ENCODE peak calls at places on chromosome 16, in four cellular contexts. V is right lobe of liver, I is OCI-LY7, S is right atrium auricular region. T is an unnamed sample.

GRCh38 chr16:58212824-58213655 is 15.1 kb upstream of the CSNK2A2 start:
- DNase-seq in I (no peak), S (no peak), V (no peak), T (no peak)

GRCh38 chr16:14310519-14310991 is 239.4 kb downstream of the MRTFB start:
- DNase-seq in S (no peak), V (no peak), I (peak; percentile 84), T (no peak)

GRCh38 chr16:50185005-50185505 is 31.9 kb downstream of the TENT4B start:
- DNase-seq in S (no peak), I (no peak), V (no peak), T (no peak)

GRCh38 chr16:85986931-85987749 is 88.2 kb downstream of the IRF8 start:
- DNase-seq in S (no peak), V (peak; percentile 42), I (peak; percentile 71), T (peak; percentile 36)

GRCh38 chr16:20650400-20651159 is 46.9 kb downstream of the ACSM1 start:
- DNase-seq in I (no peak), S (no peak), V (no peak), T (no peak)

GRCh38 chr16:29784901-29785500 is 5.5 kb upstream of the KIF22 start:
- DNase-seq in V (peak; percentile 78), I (peak; percentile 14), S (peak; percentile 68), T (peak; percentile 65)

GRCh38 chr16:46638947-46639925 is 18.1 kb upstream of the SHCBP1 start:
- DNase-seq in S (no peak), I (no peak), V (no peak), T (no peak)

GRCh38 chr16:23064642-23065041 is 84.6 kb downstream of the USP31 start:
- DNase-seq in I (no peak), V (no peak), S (no peak), T (no peak)

GRCh38 chr16:51577621-51578303 is 426.7 kb upstream of the SALL1 start:
- DNase-seq in I (no peak), V (no peak), S (no peak), T (no peak)

GRCh38 chr16:66619036-66619435 is 14.5 kb downstream of the CMTM3 start:
- DNase-seq in V (no peak), I (no peak), S (no peak), T (no peak)

GRCh38 chr16:57012353-57012752 is 23.0 kb downstream of the NLRC5 start:
- DNase-seq in V (no peak), S (no peak), I (no peak), T (no peak)

GRCh38 chr16:12157510-12158093 is 181.1 kb downstream of the SNX29 start:
- DNase-seq in I (no peak), S (no peak), V (no peak), T (no peak)

GRCh38 chr16:87543436-87544191 is 50.8 kb upstream of the ZCCHC14 start:
- DNase-seq in I (peak; percentile 14), S (no peak), V (no peak), T (no peak)

GRCh38 chr16:1846416-1846815 is 19.4 kb downstream of the FAHD1 start:
- DNase-seq in S (no peak), V (no peak), I (no peak), T (no peak)

GRCh38 chr16:46859719-46860152 is 24.4 kb upstream of the GPT2 start:
- DNase-seq in I (no peak), S (no peak), V (no peak), T (no peak)

GRCh38 chr16:85435298-85435697 is 177.8 kb upstream of the GSE1 start:
- DNase-seq in I (no peak), S (no peak), V (no peak), T (no peak)

GRCh38 chr16:1093284-1094123 is 2.5 kb downstream of the C1QTNF8 start:
- DNase-seq in I (peak; percentile 23), S (no peak), V (no peak), T (no peak)

GRCh38 chr16:3508736-3509135 is 7.9 kb downstream of the CLUAP1 start:
- DNase-seq in I (no peak), V (no peak), S (no peak), T (no peak)

GRCh38 chr16:79752421-79752820 is 151.9 kb upstream of the MAF start:
- DNase-seq in V (no peak), S (no peak), I (no peak), T (no peak)

GRCh38 chr16:85753559-85753958 is 2.7 kb upstream of the C16orf74 start:
- DNase-seq in S (no peak), V (no peak), I (no peak), T (no peak)

GRCh38 chr16:31451681-31452351 is 7.5 kb upstream of the ARMC5 start:
- DNase-seq in I (peak; percentile 46), S (no peak), V (peak; percentile 59), T (no peak)

GRCh38 chr16:87860553-87861299 is 8.6 kb downstream of the SLC7A5 start:
- DNase-seq in S (no peak), I (no peak), V (no peak), T (no peak)

GRCh38 chr16:8777217-8777616 is 20.2 kb downstream of the TMEM186 start:
- DNase-seq in V (no peak), S (no peak), I (no peak), T (no peak)

GRCh38 chr16:11175850-11176341 is 80.1 kb downstream of the SOCS1 start:
- DNase-seq in V (no peak), S (no peak), I (no peak), T (no peak)

GRCh38 chr16:87274808-87275207 is 42.4 kb downstream of the C16orf95 start:
- DNase-seq in V (no peak), S (no peak), I (no peak), T (no peak)

GRCh38 chr16:85057212-85057889 is 29.8 kb downstream of the KIAA0513 start:
- DNase-seq in S (no peak), V (no peak), I (peak; percentile 45), T (no peak)

GRCh38 chr16:57807968-57808528 is 5.8 kb upstream of the KIFC3 start:
- DNase-seq in S (peak; percentile 84), I (peak; percentile 42), V (peak; percentile 89), T (no peak)

GRCh38 chr16:89658221-89658879 is 714 bp downstream of the SPATA33 start:
- DNase-seq in I (peak; percentile 34), S (no peak), V (no peak), T (no peak)

GRCh38 chr16:88650749-88651275 is at the start of gene CYBA:
- DNase-seq in I (peak; percentile 88), S (peak; percentile 66), V (peak; percentile 84), T (no peak)

GRCh38 chr16:1831537-1832075 is 4.6 kb downstream of the FAHD1 start:
- DNase-seq in I (no peak), S (no peak), V (no peak), T (no peak)

GRCh38 chr16:23835390-23836077 is at the start of gene PRKCB:
- DNase-seq in S (no peak), I (peak; percentile 92), V (peak; percentile 83), T (peak; percentile 98)

GRCh38 chr16:636206-637080 is at the start of gene METTL26:
- DNase-seq in V (peak; percentile 96), I (peak; percentile 96), S (peak; percentile 96), T (peak; percentile 91)

GRCh38 chr16:85179344-85180046 is 67.2 kb upstream of the CIBAR2 start:
- DNase-seq in V (no peak), I (no peak), S (no peak), T (no peak)

GRCh38 chr16:89552913-89553312 is 7.6 kb upstream of the RPL13 start:
- DNase-seq in I (no peak), V (no peak), S (no peak), T (no peak)

GRCh38 chr16:20042848-20043247 is 30.8 kb downstream of the GPR139 start:
- DNase-seq in S (no peak), I (no peak), V (no peak), T (no peak)

GRCh38 chr16:17939723-17940122 is 396.8 kb downstream of the NPIPA8 start:
- DNase-seq in S (no peak), I (no peak), V (no peak), T (no peak)

GRCh38 chr16:30032083-30032819 is 1.2 kb upstream of the TLCD3B start:
- DNase-seq in I (peak; percentile 80), S (peak; percentile 65), V (no peak), T (no peak)

GRCh38 chr16:88512728-88513674 is 57.2 kb upstream of the ZC3H18 start:
- DNase-seq in I (no peak), S (no peak), V (no peak), T (no peak)

GRCh38 chr16:80027007-80027965 is 426.7 kb upstream of the MAF start:
- DNase-seq in V (peak; percentile 56), I (no peak), S (peak; percentile 79), T (no peak)

DNA sequence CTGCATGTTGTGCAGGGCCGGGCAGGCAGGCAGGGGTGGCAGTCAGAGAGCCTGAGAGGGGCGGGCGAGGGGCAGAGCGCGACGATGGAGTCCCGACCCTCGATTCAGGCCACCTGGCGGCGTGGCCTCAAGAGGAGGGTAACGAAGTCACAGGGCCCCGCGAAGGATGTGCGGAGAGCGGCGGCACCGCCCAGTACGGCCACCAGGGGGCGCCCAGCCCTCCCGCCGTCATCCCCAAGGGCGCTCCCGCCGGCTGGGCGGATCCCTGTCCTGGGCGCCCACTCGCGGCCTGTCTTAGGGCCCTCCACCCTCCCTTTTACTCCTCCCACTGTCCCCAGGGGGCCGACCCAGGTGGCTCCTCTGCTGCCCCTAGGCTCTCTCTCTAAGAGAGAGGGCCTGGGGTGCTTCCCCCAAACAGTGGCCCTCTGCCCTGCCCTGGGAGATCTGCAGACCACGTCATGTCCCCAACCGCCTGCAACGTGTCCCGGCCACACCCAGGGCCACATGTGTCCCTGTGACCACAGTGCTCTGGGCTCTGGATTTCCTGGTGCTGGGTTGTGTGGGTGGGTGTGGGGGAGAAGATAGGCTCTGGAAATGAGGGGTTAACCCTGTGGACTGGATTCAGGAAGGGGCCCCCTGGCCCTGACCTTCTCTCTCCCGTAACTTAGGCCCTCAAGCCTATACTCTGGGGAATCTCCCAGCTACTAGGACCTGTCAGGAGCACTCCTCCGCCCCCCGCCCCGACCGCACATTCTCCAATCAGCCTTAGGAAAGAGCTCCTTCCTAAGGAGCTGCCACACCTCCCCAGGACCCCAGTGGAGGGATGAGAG is 5.9 kb downstream of the DPEP2 start:
- DNase-seq in V (peak; percentile 85), I (peak; percentile 88), S (peak; percentile 79), T (peak; percentile 88)
- TF ChIP-seq CTCF in V (peak; percentile 98), I (peak; percentile 95), S (peak; percentile 100), T (peak; percentile 47)

DNA sequence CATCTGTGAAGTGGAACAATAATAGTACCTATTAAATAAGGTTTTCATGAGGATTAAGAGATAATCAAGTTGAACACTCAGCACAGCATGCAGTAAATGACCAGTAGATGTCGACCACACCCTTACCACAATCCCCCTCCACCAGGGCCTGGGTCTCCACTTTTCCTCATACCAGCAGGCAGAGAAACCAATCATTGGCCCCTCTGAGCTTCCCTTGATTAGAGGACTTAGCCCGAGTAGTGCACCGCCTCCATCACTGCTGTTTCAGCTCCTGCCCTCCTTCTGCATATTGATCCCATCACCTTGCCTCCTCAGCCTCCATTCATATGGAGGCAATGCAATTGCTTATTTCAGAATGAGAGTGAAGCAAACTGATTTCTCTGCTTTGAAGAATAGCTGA is 96.5 kb upstream of the CDH11 start:
- DNase-seq in V (no peak), I (no peak), S (no peak), T (no peak)
- TF ChIP-seq CTCF in V (no peak), I (no peak), S (no peak), T (no peak)

GRCh38 chr16:73011926-73012325 is 36.0 kb downstream of the ZFHX3 start:
- DNase-seq in S (no peak), V (no peak), I (no peak), T (no peak)
- TF ChIP-seq CTCF in S (no peak), V (no peak), I (no peak), T (no peak)

GRCh38 chr16:52676951-52677350 is 130.0 kb upstream of the TOX3 start:
- DNase-seq in S (no peak), V (no peak), I (no peak), T (no peak)
- TF ChIP-seq CTCF in S (no peak), V (no peak), I (no peak), T (no peak)